ENCODE peak calls at places on chromosomes 4 and X, in four cellular contexts. N is lower leg skin, R is aorta, U is NAMALWA. C is an unnamed sample.

GRCh38 chrX:49270249-49270921 is 792 bp downstream of the PPP1R3F start:
- DNase-seq in N (no peak), U (no peak), R (no peak), C (no peak)

GRCh38 chrX:109384569-109385174 is 97.2 kb downstream of the GUCY2F start:
- DNase-seq in R (no peak), U (peak), N (no peak), C (no peak)

GRCh38 chr4:7817877-7818675 is 121.6 kb downstream of the AFAP1 start:
- DNase-seq in N (peak), U (no peak), R (no peak), C (no peak)

GRCh38 chrX:68196939-68197791 is 236.1 kb downstream of the OPHN1 start:
- DNase-seq in N (no peak), U (peak), R (no peak), C (peak)

GRCh38 chrX:48468693-48469691 is 1.1 kb downstream of the SLC38A5 start:
- DNase-seq in U (peak), R (no peak), N (no peak), C (no peak)

GRCh38 chr4:85741921-85742591 is 267.1 kb downstream of the ARHGAP24 start:
- DNase-seq in R (no peak), U (no peak), N (peak), C (no peak)

GRCh38 chr4:169460081-169460480 is 152.3 kb downstream of the NEK1 start:
- DNase-seq in R (no peak), U (no peak), N (no peak), C (no peak)

GRCh38 chr4:147950261-147950660 is 218.4 kb downstream of the ARHGAP10 start:
- DNase-seq in R (no peak), U (no peak), N (no peak), C (no peak)

GRCh38 chr4:113955948-113956347 is 23.5 kb downstream of the ARSJ start:
- DNase-seq in U (no peak), R (no peak), N (no peak), C (no peak)

GRCh38 chr4:128387600-128388351 is 100.2 kb upstream of the PGRMC2 start:
- DNase-seq in R (no peak), U (no peak), N (no peak), C (no peak)

GRCh38 chr4:55323375-55323774 is 22.7 kb upstream of the SRD5A3 start:
- DNase-seq in N (no peak), R (no peak), U (no peak), C (no peak)

GRCh38 chr4:164614999-164615398 is 138.9 kb upstream of the SMIM31 start:
- DNase-seq in U (no peak), R (no peak), N (no peak), C (no peak)

GRCh38 chrX:53073115-53073581 is 9.0 kb upstream of the TSPYL2 start:
- DNase-seq in U (no peak), R (no peak), N (no peak), C (no peak)

GRCh38 chr4:7327341-7327885 is 107.3 kb downstream of the PSAPL1 start:
- DNase-seq in U (no peak), R (peak), N (no peak), C (no peak)

GRCh38 chr4:4492161-4492847 is 49.5 kb downstream of the STX18 start:
- DNase-seq in U (peak), N (no peak), R (no peak), C (no peak)

GRCh38 chr4:7539659-7540058 is 104.9 kb upstream of the PSAPL1 start:
- DNase-seq in N (no peak), U (peak), R (no peak), C (no peak)

GRCh38 chr4:137116144-137116543 is 416.1 kb downstream of the PCDH18 start:
- DNase-seq in U (no peak), R (no peak), N (no peak), C (no peak)

GRCh38 chr4:159341486-159341885 is 238.6 kb downstream of the RAPGEF2 start:
- DNase-seq in U (no peak), R (no peak), N (no peak), C (no peak)

GRCh38 chr4:1517592-1518411 is 111.6 kb upstream of the NKX1-1 start:
- DNase-seq in U (no peak), N (no peak), R (peak), C (no peak)

GRCh38 chr4:156795727-156796126 is 175.9 kb downstream of the PDGFC start:
- DNase-seq in N (no peak), R (no peak), U (no peak), C (no peak)

GRCh38 chr4:120773641-120774040 is 148.9 kb downstream of the PRDM5 start:
- DNase-seq in U (no peak), R (no peak), N (no peak), C (no peak)

GRCh38 chr4:110196206-110196870 is 2.1 kb downstream of the ELOVL6 start:
- DNase-seq in R (peak), U (peak), N (peak), C (no peak)

GRCh38 chr4:29278580-29278979 is 1441.6 kb upstream of the PCDH7 start:
- DNase-seq in N (no peak), R (no peak), U (no peak), C (no peak)